ENCODE peak calls at places on chromosomes 12 and 14, in nine cellular contexts. C is foreskin fibroblast; U is NCI-H2081; Y is fibroblast of the aortic adventitia; V is CD4-positive, alpha-beta T cell; F is T-helper 22 cell; W is CD4-positive, alpha-beta memory T cell; L is HCT116; P is fibroblast of mammary gland. A is an unnamed sample.

GRCh38 chr12:132489078-132489601 is 811 bp upstream of the FBRSL1 start:
- DNase-seq in L (no peak), Y (no peak), V (peak; percentile 27), C (no peak), F (peak; percentile 52), P (no peak), W (peak; percentile 66), U (no peak), A (no peak)

GRCh38 chr14:52351191-52351560 is 37.1 kb downstream of the PTGER2 start:
- DNase-seq in P (peak; percentile 59), Y (peak; percentile 66), V (no peak), W (no peak), C (no peak), U (no peak), L (no peak), F (no peak), A (no peak)

GRCh38 chr14:76154539-76155126 is 2.9 kb downstream of the GPATCH2L start:
- DNase-seq in L (no peak), Y (no peak), C (no peak), U (no peak), P (peak; percentile 9), W (no peak), V (no peak), F (no peak), A (no peak)

GRCh38 chr14:60025586-60025985 is 66.1 kb upstream of the PCNX4 start:
- DNase-seq in U (no peak), C (no peak), V (no peak), W (no peak), L (no peak), Y (no peak), P (no peak), F (no peak), A (no peak)

GRCh38 chr14:37150414-37150813 is 22.0 kb downstream of the SLC25A21 start:
- DNase-seq in L (no peak), P (peak; percentile 62), F (no peak), C (no peak), Y (peak; percentile 69), U (peak; percentile 58), W (no peak), V (no peak), A (peak; percentile 61)

GRCh38 chr12:91394903-91395302 is 212.3 kb upstream of the DCN start:
- DNase-seq in U (no peak), V (no peak), L (no peak), C (no peak), F (no peak), Y (no peak), W (no peak), P (no peak), A (no peak)

GRCh38 chr14:23864856-23865255 is 88.7 kb upstream of the DHRS4 start:
- DNase-seq in Y (no peak), W (no peak), F (no peak), L (no peak), U (no peak), P (no peak), V (no peak), C (no peak), A (no peak)

GRCh38 chr12:9064815-9065606 is 50.7 kb downstream of the A2M start:
- DNase-seq in Y (peak; percentile 24), V (no peak), L (peak; percentile 71), C (peak; percentile 1), P (peak; percentile 39), F (no peak), U (peak; percentile 50), W (peak; percentile 11), A (peak; percentile 45)

A was measured in AG08395.